ENCODE peak calls at places on chromosome 4, in eight cellular contexts. K is NCI-H1105 treated with DMSO at 0.1 percent for 48 hours, L is neural progenitor cell, S is WTC11, M is iris pigment epithelial cell, N is NCI-H510A treated with DMSO at 0.1 percent for 48 hours, Z is NCI-H146, C is ACHN. O is an unnamed sample.

GRCh38 chr4:41839945-41840854 is 91.7 kb upstream of the PHOX2B start:
- DNase-seq in K (no peak), L (no peak), S (no peak), M (no peak), N (no peak), Z (no peak), C (no peak), O (peak)

GRCh38 chr4:147049940-147050852 is 104.5 kb upstream of the TTC29 start:
- DNase-seq in K (no peak), L (no peak), S (no peak), M (peak), N (no peak), Z (no peak), C (no peak), O (peak)

GRCh38 chr4:154877110-154877760 is 96.2 kb downstream of the RBM46 start:
- DNase-seq in K (no peak), L (no peak), S (no peak), M (peak), N (peak), Z (no peak), C (no peak), O (peak)

GRCh38 chr4:121256887-121257426 is 92.8 kb upstream of the TNIP3 start:
- DNase-seq in K (no peak), L (no peak), S (no peak), M (peak), N (no peak), Z (no peak), C (no peak), O (peak)

GRCh38 chr4:168434993-168435392 is 45.3 kb downstream of the DDX60L start:
- DNase-seq in K (no peak), L (no peak), S (no peak), M (no peak), N (no peak), Z (no peak), C (no peak), O (no peak)

GRCh38 chr4:162349395-162349794 is 185.6 kb upstream of the FSTL5 start:
- DNase-seq in K (no peak), L (no peak), S (no peak), M (no peak), N (no peak), Z (no peak), C (no peak), O (no peak)

GRCh38 chr4:566508-567295 is 9.4 kb downstream of the TMEM271 start:
- DNase-seq in K (no peak), L (no peak), S (no peak), M (no peak), N (no peak), Z (peak), C (no peak), O (no peak)

GRCh38 chr4:146134761-146135160 is 40.8 kb upstream of the LSM6 start:
- DNase-seq in K (peak), L (peak), S (no peak), M (no peak), N (no peak), Z (peak), C (no peak), O (peak)

GRCh38 chr4:174136013-174136412 is 147.5 kb downstream of the FBXO8 start:
- DNase-seq in K (peak), L (peak), S (no peak), M (no peak), N (no peak), Z (peak), C (peak), O (no peak)

GRCh38 chr4:6692806-6693205 is 872 bp upstream of the S100P start:
- DNase-seq in K (no peak), L (no peak), S (no peak), M (no peak), N (no peak), Z (no peak), C (no peak), O (peak)

GRCh38 chr4:168039593-168039992 is 52.7 kb upstream of the ANXA10 start:
- DNase-seq in K (no peak), L (no peak), S (no peak), M (no peak), N (no peak), Z (no peak), C (no peak), O (no peak)